ENCODE peak calls at places on chromosomes 3 and 15, in five cellular contexts. L is GM20000, G is lower lobe of right lung, P is right lobe of liver, H is foreskin keratinocyte. O is an unnamed sample.
A peak's percentile ranks its signal among the peaks of the same experiment; 100 is the strongest.

GRCh38 chr3:13012228-13012691 is 61.0 kb downstream of the IQSEC1 start:
- DNase-seq in L (peak; percentile 48), G (peak; percentile 90), P (no peak), H (no peak), O (peak; percentile 59)

GRCh38 chr15:68930268-68931022 is at the start of gene SPESP1:
- DNase-seq in L (no peak), G (peak; percentile 60), P (peak; percentile 78), H (no peak), O (no peak)

GRCh38 chr3:73848173-73848751 is 223.5 kb upstream of the PDZRN3 start:
- DNase-seq in L (peak; percentile 11), G (no peak), P (no peak), H (no peak), O (no peak)

GRCh38 chr15:101126618-101127502 is 125.0 kb downstream of the CHSY1 start:
- DNase-seq in L (no peak), G (no peak), P (no peak), H (no peak), O (no peak)

GRCh38 chr3:64687781-64688515 is at the start of gene ADAMTS9:
- DNase-seq in L (no peak), G (peak; percentile 77), P (peak; percentile 59), H (peak; percentile 19), O (peak; percentile 21)

GRCh38 chr3:111210003-111210699 is 138.5 kb downstream of the NECTIN3 start:
- DNase-seq in L (no peak), G (no peak), P (no peak), H (peak; percentile 6), O (no peak)

GRCh38 chr3:129325383-129325782 is 46.7 kb downstream of the HMCES start:
- DNase-seq in L (no peak), G (no peak), P (no peak), H (no peak), O (no peak)

GRCh38 chr15:38496151-38496550 is 42.2 kb downstream of the FAM98B start:
- DNase-seq in L (no peak), G (no peak), P (no peak), H (no peak), O (no peak)

GRCh38 chr15:89364741-89365450 is 30.3 kb upstream of the POLG start:
- DNase-seq in L (no peak), G (no peak), P (no peak), H (no peak), O (no peak)

GRCh38 chr15:70761046-70761445 is 2.3 kb downstream of the UACA start:
- DNase-seq in L (no peak), G (no peak), P (no peak), H (no peak), O (no peak)

GRCh38 chr15:49472338-49472737 is 49.3 kb downstream of the FGF7 start:
- DNase-seq in L (no peak), G (no peak), P (no peak), H (no peak), O (no peak)
- TF ChIP-seq CTCF in L (no peak), G (no peak), P (no peak), H (no peak), O (no peak)

DNA sequence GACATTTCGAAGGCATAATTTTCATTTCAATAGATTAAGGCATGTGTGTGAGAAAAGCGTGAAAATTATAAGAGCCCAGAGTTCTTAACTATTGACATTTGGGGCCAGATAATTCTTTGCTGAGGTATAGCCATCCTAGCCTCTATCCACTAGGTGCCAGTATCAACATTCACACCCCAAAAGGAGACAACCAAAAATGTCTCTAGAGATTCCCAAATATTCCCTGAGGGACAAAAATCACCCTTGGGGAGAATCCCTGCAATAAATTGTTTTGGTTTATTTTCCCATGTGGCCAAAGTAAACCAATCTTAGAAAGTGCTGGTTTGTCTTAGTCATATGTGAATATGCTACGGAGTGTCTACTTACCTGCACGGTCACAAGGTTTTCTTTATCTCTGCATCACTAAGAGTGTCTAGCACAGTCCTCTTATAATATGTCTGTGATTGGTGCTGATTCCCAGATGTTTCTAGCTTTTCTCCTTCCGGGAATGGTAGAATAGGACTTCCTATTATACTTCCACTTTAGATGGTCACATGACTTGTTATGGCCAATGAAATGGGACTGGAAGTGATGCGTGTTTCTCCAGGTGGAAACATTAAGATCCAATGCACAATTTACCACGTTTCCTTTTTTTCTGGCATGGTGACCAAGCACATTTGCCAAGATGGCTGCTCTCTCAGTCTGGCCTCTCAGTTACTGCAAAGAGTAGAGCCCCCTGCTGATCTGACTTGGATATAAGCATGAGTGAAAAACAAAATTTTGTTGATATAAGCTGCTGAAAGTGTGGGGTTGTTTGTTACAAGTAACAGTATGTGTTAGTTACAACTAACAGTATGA is 8.0 kb upstream of the KBTBD8 start:
- DNase-seq in L (peak; percentile 35), G (no peak), P (no peak), H (no peak), O (peak; percentile 50)
- TF ChIP-seq CTCF in L (peak; percentile 26), G (no peak), P (no peak), H (peak; percentile 54), O (peak; percentile 58)

GRCh38 chr15:92643849-92644815 is 11.4 kb downstream of the FAM174B start:
- DNase-seq in L (peak; percentile 40), G (no peak), P (peak; percentile 26), H (no peak), O (no peak)
- TF ChIP-seq CTCF in L (no peak), G (no peak), P (no peak), H (no peak), O (no peak)

GRCh38 chr3:66236281-66236680 is 15.5 kb downstream of the SLC25A26 start:
- DNase-seq in L (no peak), G (no peak), P (no peak), H (no peak), O (no peak)
- TF ChIP-seq CTCF in L (no peak), G (no peak), P (no peak), H (peak; percentile 13), O (no peak)

DNA sequence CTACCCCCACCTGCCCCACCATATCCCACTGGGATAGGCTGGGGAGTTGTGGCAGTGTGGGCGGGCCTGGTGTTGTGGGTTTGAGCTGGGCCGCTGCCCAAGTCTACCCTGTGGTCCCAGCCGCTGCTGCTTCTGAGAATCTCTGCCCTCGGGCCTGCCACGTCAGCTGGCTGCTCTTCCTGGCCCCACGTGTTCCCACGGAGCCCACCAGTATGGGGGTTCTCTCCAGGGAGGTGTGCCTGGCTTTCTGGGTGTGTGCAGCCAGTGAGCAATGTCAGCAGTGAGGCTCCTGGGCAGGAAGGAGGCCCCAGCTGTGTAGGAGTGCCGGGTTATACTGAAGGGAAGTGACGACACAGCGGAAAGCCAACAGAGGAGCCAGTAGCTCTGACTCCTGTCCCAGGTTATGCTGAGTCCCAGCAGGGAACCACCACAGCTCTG is 10.5 kb downstream of the GNAI2 start:
- DNase-seq in L (peak; percentile 72), G (peak; percentile 74), P (no peak), H (peak; percentile 95), O (peak; percentile 86)
- TF ChIP-seq CTCF in L (no peak), G (peak; percentile 28), P (peak; percentile 14), H (no peak), O (no peak)

DNA sequence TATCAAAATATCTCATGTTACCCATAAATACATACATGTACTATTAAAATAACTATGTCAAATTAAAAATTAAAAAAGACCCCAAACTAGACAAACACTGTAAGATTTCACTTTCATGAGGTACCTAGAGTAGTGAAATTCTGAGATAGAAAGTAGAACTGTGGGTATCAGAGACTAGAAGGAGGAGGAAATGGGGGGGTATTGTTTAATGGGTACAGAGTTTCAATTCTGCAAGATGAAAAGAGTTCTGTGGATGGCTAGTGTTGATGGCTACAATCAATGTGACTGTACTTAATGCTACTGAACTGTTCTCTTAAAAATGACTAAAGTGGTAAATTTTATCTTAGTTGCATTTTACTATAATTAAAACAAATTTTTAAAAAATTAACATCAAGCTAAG is 36.6 kb downstream of the RFX7 start:
- DNase-seq in L (no peak), G (no peak), P (no peak), H (no peak), O (no peak)
- TF ChIP-seq CTCF in L (no peak), G (no peak), P (no peak), H (no peak), O (no peak)

O was measured in GM13976.